ENCODE peak calls at places on chromosomes 3 and 15, in eight cellular contexts. One of them, this sample, is unnamed.
A peak's percentile ranks its signal among the peaks of the same experiment; 100 is the strongest.

GRCh38 chr15:81398910-81399551 is 25.0 kb upstream of the TMC3 start:
- DNase-seq in T1000: no peak
- DNase-seq in sciatic nerve: no peak
- DNase-seq in stimulated activated CD4-positive, alpha-beta T cell treated with anti-CD3 and anti-CD28 coated beads, Interleukin-12 subunit alpha, Interleukin-12 subunit beta, amount 100 ng/mL, for 4 hours: no peak
- DNase-seq in DMS79 treated with DMSO at 0.1 percent for 48 hours: no peak
- DNase-seq in AG04450: no peak
- DNase-seq in CD8-positive, alpha-beta memory T cell: no peak
- DNase-seq in AG10803: peak; percentile 66
- DNase-seq in this sample: no peak

GRCh38 chr15:66515901-66516322 is 10.8 kb downstream of the ZWILCH start:
- DNase-seq in T1000: no peak
- DNase-seq in sciatic nerve: no peak
- DNase-seq in stimulated activated CD4-positive, alpha-beta T cell treated with anti-CD3 and anti-CD28 coated beads, Interleukin-12 subunit alpha, Interleukin-12 subunit beta, amount 100 ng/mL, for 4 hours: no peak
- DNase-seq in DMS79 treated with DMSO at 0.1 percent for 48 hours: no peak
- DNase-seq in AG04450: no peak
- DNase-seq in CD8-positive, alpha-beta memory T cell: no peak
- DNase-seq in AG10803: peak; percentile 36
- DNase-seq in this sample: no peak

GRCh38 chr3:169772530-169772950 is 656 bp upstream of the MYNN start:
- DNase-seq in T1000: peak; percentile 35
- DNase-seq in sciatic nerve: peak; percentile 83
- DNase-seq in stimulated activated CD4-positive, alpha-beta T cell treated with anti-CD3 and anti-CD28 coated beads, Interleukin-12 subunit alpha, Interleukin-12 subunit beta, amount 100 ng/mL, for 4 hours: peak; percentile 62
- DNase-seq in DMS79 treated with DMSO at 0.1 percent for 48 hours: peak; percentile 92
- DNase-seq in AG04450: no peak
- DNase-seq in CD8-positive, alpha-beta memory T cell: no peak
- DNase-seq in AG10803: peak; percentile 71
- DNase-seq in this sample: peak; percentile 48

GRCh38 chr3:18751514-18751913 is 326.4 kb upstream of the SATB1 start:
- DNase-seq in T1000: no peak
- DNase-seq in sciatic nerve: no peak
- DNase-seq in stimulated activated CD4-positive, alpha-beta T cell treated with anti-CD3 and anti-CD28 coated beads, Interleukin-12 subunit alpha, Interleukin-12 subunit beta, amount 100 ng/mL, for 4 hours: no peak
- DNase-seq in DMS79 treated with DMSO at 0.1 percent for 48 hours: no peak
- DNase-seq in AG04450: no peak
- DNase-seq in CD8-positive, alpha-beta memory T cell: no peak
- DNase-seq in AG10803: no peak
- DNase-seq in this sample: no peak

GRCh38 chr3:31051226-31051625 is 156.8 kb upstream of the GADL1 start:
- DNase-seq in T1000: no peak
- DNase-seq in sciatic nerve: no peak
- DNase-seq in stimulated activated CD4-positive, alpha-beta T cell treated with anti-CD3 and anti-CD28 coated beads, Interleukin-12 subunit alpha, Interleukin-12 subunit beta, amount 100 ng/mL, for 4 hours: no peak
- DNase-seq in DMS79 treated with DMSO at 0.1 percent for 48 hours: no peak
- DNase-seq in AG04450: no peak
- DNase-seq in CD8-positive, alpha-beta memory T cell: no peak
- DNase-seq in AG10803: no peak
- DNase-seq in this sample: no peak

GRCh38 chr3:177468816-177469590 is 271.7 kb upstream of the TBL1XR1 start:
- DNase-seq in T1000: no peak
- DNase-seq in sciatic nerve: no peak
- DNase-seq in stimulated activated CD4-positive, alpha-beta T cell treated with anti-CD3 and anti-CD28 coated beads, Interleukin-12 subunit alpha, Interleukin-12 subunit beta, amount 100 ng/mL, for 4 hours: no peak
- DNase-seq in DMS79 treated with DMSO at 0.1 percent for 48 hours: no peak
- DNase-seq in AG04450: no peak
- DNase-seq in CD8-positive, alpha-beta memory T cell: no peak
- DNase-seq in AG10803: peak; percentile 55
- DNase-seq in this sample: peak; percentile 94

GRCh38 chr3:27626596-27627118 is 95.5 kb downstream of the EOMES start:
- DNase-seq in T1000: no peak
- DNase-seq in sciatic nerve: no peak
- DNase-seq in stimulated activated CD4-positive, alpha-beta T cell treated with anti-CD3 and anti-CD28 coated beads, Interleukin-12 subunit alpha, Interleukin-12 subunit beta, amount 100 ng/mL, for 4 hours: no peak
- DNase-seq in DMS79 treated with DMSO at 0.1 percent for 48 hours: no peak
- DNase-seq in AG04450: no peak
- DNase-seq in CD8-positive, alpha-beta memory T cell: no peak
- DNase-seq in AG10803: no peak
- DNase-seq in this sample: no peak

GRCh38 chr15:78868366-78868765 is 4.3 kb upstream of the MORF4L1 start:
- DNase-seq in T1000: no peak
- DNase-seq in sciatic nerve: no peak
- DNase-seq in stimulated activated CD4-positive, alpha-beta T cell treated with anti-CD3 and anti-CD28 coated beads, Interleukin-12 subunit alpha, Interleukin-12 subunit beta, amount 100 ng/mL, for 4 hours: no peak
- DNase-seq in DMS79 treated with DMSO at 0.1 percent for 48 hours: no peak
- DNase-seq in AG04450: no peak
- DNase-seq in CD8-positive, alpha-beta memory T cell: no peak
- DNase-seq in AG10803: no peak
- DNase-seq in this sample: no peak

GRCh38 chr3:122767690-122768372 is 25.8 kb downstream of the HSPBAP1 start:
- DNase-seq in T1000: no peak
- DNase-seq in sciatic nerve: no peak
- DNase-seq in stimulated activated CD4-positive, alpha-beta T cell treated with anti-CD3 and anti-CD28 coated beads, Interleukin-12 subunit alpha, Interleukin-12 subunit beta, amount 100 ng/mL, for 4 hours: no peak
- DNase-seq in DMS79 treated with DMSO at 0.1 percent for 48 hours: no peak
- DNase-seq in AG04450: no peak
- DNase-seq in CD8-positive, alpha-beta memory T cell: no peak
- DNase-seq in AG10803: no peak
- DNase-seq in this sample: no peak

GRCh38 chr3:41679412-41679811 is 282.5 kb downstream of the ULK4 start:
- DNase-seq in T1000: no peak
- DNase-seq in sciatic nerve: no peak
- DNase-seq in stimulated activated CD4-positive, alpha-beta T cell treated with anti-CD3 and anti-CD28 coated beads, Interleukin-12 subunit alpha, Interleukin-12 subunit beta, amount 100 ng/mL, for 4 hours: no peak
- DNase-seq in DMS79 treated with DMSO at 0.1 percent for 48 hours: no peak
- DNase-seq in AG04450: peak; percentile 26
- DNase-seq in CD8-positive, alpha-beta memory T cell: no peak
- DNase-seq in AG10803: no peak
- DNase-seq in this sample: no peak

GRCh38 chr3:127894461-127894860 is 20.6 kb upstream of the KBTBD12 start:
- DNase-seq in T1000: no peak
- DNase-seq in sciatic nerve: no peak
- DNase-seq in stimulated activated CD4-positive, alpha-beta T cell treated with anti-CD3 and anti-CD28 coated beads, Interleukin-12 subunit alpha, Interleukin-12 subunit beta, amount 100 ng/mL, for 4 hours: no peak
- DNase-seq in DMS79 treated with DMSO at 0.1 percent for 48 hours: no peak
- DNase-seq in AG04450: no peak
- DNase-seq in CD8-positive, alpha-beta memory T cell: no peak
- DNase-seq in AG10803: no peak
- DNase-seq in this sample: no peak

GRCh38 chr15:74847462-74847861 is 4.5 kb upstream of the ULK3 start:
- DNase-seq in T1000: no peak
- DNase-seq in sciatic nerve: no peak
- DNase-seq in stimulated activated CD4-positive, alpha-beta T cell treated with anti-CD3 and anti-CD28 coated beads, Interleukin-12 subunit alpha, Interleukin-12 subunit beta, amount 100 ng/mL, for 4 hours: no peak
- DNase-seq in DMS79 treated with DMSO at 0.1 percent for 48 hours: no peak
- DNase-seq in AG04450: no peak
- DNase-seq in CD8-positive, alpha-beta memory T cell: no peak
- DNase-seq in AG10803: no peak
- DNase-seq in this sample: no peak

GRCh38 chr3:39213613-39214012 is 21.2 kb upstream of the XIRP1 start:
- DNase-seq in T1000: no peak
- DNase-seq in sciatic nerve: no peak
- DNase-seq in stimulated activated CD4-positive, alpha-beta T cell treated with anti-CD3 and anti-CD28 coated beads, Interleukin-12 subunit alpha, Interleukin-12 subunit beta, amount 100 ng/mL, for 4 hours: no peak
- DNase-seq in DMS79 treated with DMSO at 0.1 percent for 48 hours: no peak
- DNase-seq in AG04450: no peak
- DNase-seq in CD8-positive, alpha-beta memory T cell: no peak
- DNase-seq in AG10803: no peak
- DNase-seq in this sample: no peak

This sample was measured in retinal pigment epithelial cell.